ENCODE peak calls at places on chromosome 19, in six cellular contexts. Y is HepG2, V is GM23248, U is kidney, R is mesendoderm, J is endothelial cell of umbilical vein. W is an unnamed sample.

GRCh38 chr19:48061401-48062344 is 17.8 kb upstream of the CABP5 start:
- DNase-seq in Y (no peak), U (peak), J (no peak), V (no peak), R (peak), W (no peak)

GRCh38 chr19:34365463-34366401 is 736 bp downstream of the GPI start:
- DNase-seq in V (peak), Y (no peak), U (peak), J (peak), R (peak), W (peak)

GRCh38 chr19:55145241-55145640 is 3.8 kb downstream of the TNNT1 start:
- DNase-seq in R (no peak), Y (no peak), V (no peak), J (no peak), U (no peak), W (no peak)

GRCh38 chr19:16714702-16715294 is 4.8 kb upstream of the NWD1 start:
- DNase-seq in R (peak), Y (peak), J (peak), U (no peak), V (peak), W (peak)

GRCh38 chr19:7063339-7063738 is 4.9 kb upstream of the MBD3L3 start:
- DNase-seq in U (no peak), J (no peak), V (no peak), Y (no peak), R (no peak), W (no peak)

GRCh38 chr19:54660967-54661366 is 1.8 kb upstream of the LILRB4 start:
- DNase-seq in V (no peak), R (no peak), J (no peak), U (no peak), Y (no peak), W (no peak)

GRCh38 chr19:51341066-51341465 is 873 bp downstream of the VSIG10L start:
- DNase-seq in Y (no peak), J (no peak), R (no peak), U (peak), V (no peak), W (no peak)

GRCh38 chr19:42191855-42192254 is 25.6 kb downstream of the DEDD2 start:
- DNase-seq in V (peak), Y (peak), R (no peak), J (no peak), U (no peak), W (peak)

GRCh38 chr19:55133639-55134444 is 15.2 kb downstream of the TNNT1 start:
- DNase-seq in Y (no peak), V (no peak), J (no peak), R (no peak), U (no peak), W (no peak)

GRCh38 chr19:45976180-45976579 is 2.5 kb upstream of the NOVA2 start:
- DNase-seq in R (no peak), J (no peak), V (peak), U (no peak), Y (no peak), W (no peak)

GRCh38 chr19:50928841-50929240 is 17.6 kb upstream of the KLK4 start:
- DNase-seq in U (no peak), Y (no peak), J (no peak), V (no peak), R (peak), W (no peak)

GRCh38 chr19:48444129-48444932 is 1.5 kb upstream of the GRWD1 start:
- DNase-seq in J (no peak), V (no peak), Y (no peak), R (no peak), U (no peak), W (peak)

GRCh38 chr19:46353730-46354528 is 7.0 kb downstream of the PPP5C start:
- DNase-seq in U (no peak), J (no peak), R (no peak), V (no peak), Y (no peak), W (no peak)

GRCh38 chr19:58145849-58146248 is 4.7 kb downstream of the ZNF329 start:
- DNase-seq in Y (no peak), U (no peak), V (no peak), R (no peak), J (no peak), W (no peak)

GRCh38 chr19:55802281-55802680 is 29.5 kb downstream of the NLRP11 start:
- DNase-seq in J (no peak), R (no peak), V (no peak), Y (no peak), U (no peak), W (no peak)

GRCh38 chr19:43700368-43701015 is 15.4 kb upstream of the IRGC start:
- DNase-seq in U (no peak), V (peak), R (peak), Y (no peak), J (peak), W (peak)

GRCh38 chr19:38792250-38793111 is 3.5 kb downstream of the LGALS7B start:
- DNase-seq in J (no peak), Y (no peak), U (peak), R (peak), V (peak), W (peak)

GRCh38 chr19:2542341-2543069 is 66.6 kb downstream of the GADD45B start:
- DNase-seq in R (peak), Y (peak), V (no peak), U (peak), J (peak), W (no peak)

GRCh38 chr19:45506991-45507863 is at the start of gene VASP:
- DNase-seq in Y (peak), U (peak), V (peak), R (peak), J (peak), W (peak)

GRCh38 chr19:30228726-30229523 is 143.3 kb upstream of the ZNF536 start:
- DNase-seq in J (no peak), R (peak), V (peak), U (no peak), Y (no peak), W (peak)
- H3K4me3 ChIP-seq in J (no peak), R (peak), V (peak), U (no peak), Y (peak), W (peak)

GRCh38 chr19:10217085-10217484 is 14.0 kb downstream of the S1PR2 start:
- DNase-seq in Y (no peak), V (no peak), U (no peak), R (no peak), J (no peak), W (no peak)

GRCh38 chr19:10222201-10222890 is 8.8 kb downstream of the S1PR2 start:
- DNase-seq in J (no peak), Y (no peak), R (no peak), V (no peak), U (no peak), W (no peak)

GRCh38 chr19:10219678-10220077 is 11.5 kb downstream of the S1PR2 start:
- DNase-seq in V (peak), J (no peak), R (peak), U (no peak), Y (peak), W (peak)

GRCh38 chr19:10223488-10224213 is 7.5 kb downstream of the S1PR2 start:
- DNase-seq in R (no peak), J (no peak), Y (no peak), V (no peak), U (no peak), W (no peak)

GRCh38 chr19:10220695-10221094 is 10.4 kb downstream of the S1PR2 start:
- DNase-seq in J (no peak), V (no peak), R (no peak), Y (no peak), U (no peak), W (no peak)
- H3K9ac ChIP-seq in J (no peak), V (no peak), R (no peak), Y (no peak), U (no peak), W (no peak)

GRCh38 chr19:40600086-40600917 is 867 bp upstream of the LTBP4 start:
- DNase-seq in R (no peak), V (no peak), U (peak), Y (no peak), J (no peak), W (no peak)
- H3K4me3 ChIP-seq in R (no peak), V (no peak), U (no peak), Y (no peak), J (no peak), W (no peak)

GRCh38 chr19:40599331-40600085 is 1.7 kb upstream of the LTBP4 start:
- DNase-seq in J (no peak), V (no peak), R (no peak), U (peak), Y (no peak), W (no peak)
- H3K9ac ChIP-seq in J (no peak), V (no peak), R (peak), U (no peak), Y (no peak), W (no peak)

DNA sequence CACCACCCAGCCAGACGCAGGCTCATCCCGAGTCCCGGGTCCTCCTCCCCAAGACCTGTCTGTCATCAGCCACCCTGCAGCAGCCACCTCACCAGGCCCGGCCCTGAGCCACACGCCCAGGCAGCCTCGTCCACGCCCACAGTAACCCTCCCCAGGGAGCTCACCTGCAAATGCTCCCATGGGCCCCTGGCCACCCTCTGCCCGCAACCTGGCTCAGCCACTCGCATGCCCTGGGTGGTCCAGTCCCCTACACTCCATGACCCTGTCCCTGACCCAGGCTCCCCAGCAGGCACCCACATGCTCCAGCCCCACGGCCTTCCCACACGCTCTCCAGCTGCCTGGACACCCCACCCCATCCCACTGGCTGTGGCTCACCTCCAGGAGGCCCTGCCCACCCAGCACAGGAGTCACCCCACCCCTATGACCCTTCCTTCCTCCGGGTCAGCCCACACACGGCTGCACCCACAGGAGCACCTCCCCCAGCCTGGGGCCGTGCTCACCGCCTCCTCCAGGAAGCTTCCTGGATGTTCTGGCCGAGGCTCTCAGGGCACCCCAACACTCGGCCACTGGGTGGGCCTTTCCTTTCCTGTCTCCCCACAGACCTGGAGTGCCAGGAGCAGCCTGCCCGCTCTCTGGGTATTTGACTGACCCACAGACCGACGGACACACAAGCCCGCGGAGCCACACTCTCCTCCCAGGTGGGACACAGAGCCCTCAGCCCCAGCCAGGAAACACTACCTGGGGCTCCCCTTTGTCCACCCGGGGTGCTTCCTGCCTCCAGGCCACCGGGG is 3.6 kb downstream of the TMEM259 start:
- DNase-seq in R (no peak), Y (no peak), J (no peak), V (no peak), U (peak), W (no peak)
- H3K4me3 ChIP-seq in R (no peak), Y (peak), J (no peak), V (peak), U (no peak), W (peak)

DNA sequence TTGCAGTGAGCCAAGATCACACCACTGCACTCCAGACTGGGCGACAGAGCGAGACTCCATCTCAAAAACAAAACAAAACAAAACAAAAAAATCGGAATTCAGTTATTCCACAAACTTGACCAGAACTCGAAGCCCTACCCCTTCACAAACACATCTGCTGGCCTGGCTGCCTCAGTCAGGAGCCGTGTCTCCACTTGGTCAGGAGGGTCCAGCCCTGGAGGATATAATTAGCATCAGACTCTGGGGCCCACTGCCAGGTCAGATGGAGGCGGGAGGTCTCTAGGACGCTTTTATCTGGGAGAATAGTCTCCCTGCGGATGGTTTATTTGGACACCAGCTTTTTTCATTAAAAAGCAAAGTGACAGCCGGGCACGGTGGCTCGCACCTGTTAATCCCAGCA is 8.0 kb downstream of the ELL start:
- DNase-seq in U (no peak), Y (no peak), J (no peak), R (no peak), V (peak), W (no peak)
- H3K9ac ChIP-seq in U (no peak), Y (no peak), J (no peak), R (no peak), V (peak), W (no peak)

DNA sequence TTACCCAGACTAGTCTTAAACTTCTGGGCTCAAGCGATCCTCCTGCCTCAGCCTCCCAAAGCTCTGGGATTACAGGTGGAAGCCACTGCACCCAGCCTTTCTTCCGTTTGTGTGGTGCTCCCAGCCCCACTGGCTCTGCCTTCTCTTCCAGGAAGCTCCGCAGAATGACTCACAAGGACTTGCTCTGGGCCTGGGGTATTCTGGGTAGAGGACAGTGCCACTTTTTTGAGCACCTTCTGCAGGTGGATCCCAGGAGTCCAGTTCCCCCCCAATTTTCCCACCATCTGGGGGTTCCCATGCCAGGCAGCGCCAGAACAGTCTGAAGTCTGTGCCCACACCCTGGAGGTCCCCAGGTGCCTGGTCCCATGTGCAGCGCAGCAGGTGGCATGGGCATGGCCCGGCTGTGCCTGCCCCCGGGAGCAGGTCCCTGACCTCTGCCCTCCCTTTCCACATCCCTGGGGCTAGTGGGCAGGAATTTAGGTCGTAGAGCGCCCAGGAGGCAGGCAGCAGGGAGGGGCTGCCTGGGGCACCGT is 1.6 kb downstream of the REEP6 start:
- DNase-seq in J (no peak), R (no peak), V (peak), Y (no peak), U (peak), W (no peak)
- H3K4me3 ChIP-seq in J (no peak), R (no peak), V (no peak), Y (peak), U (no peak), W (no peak)

DNA sequence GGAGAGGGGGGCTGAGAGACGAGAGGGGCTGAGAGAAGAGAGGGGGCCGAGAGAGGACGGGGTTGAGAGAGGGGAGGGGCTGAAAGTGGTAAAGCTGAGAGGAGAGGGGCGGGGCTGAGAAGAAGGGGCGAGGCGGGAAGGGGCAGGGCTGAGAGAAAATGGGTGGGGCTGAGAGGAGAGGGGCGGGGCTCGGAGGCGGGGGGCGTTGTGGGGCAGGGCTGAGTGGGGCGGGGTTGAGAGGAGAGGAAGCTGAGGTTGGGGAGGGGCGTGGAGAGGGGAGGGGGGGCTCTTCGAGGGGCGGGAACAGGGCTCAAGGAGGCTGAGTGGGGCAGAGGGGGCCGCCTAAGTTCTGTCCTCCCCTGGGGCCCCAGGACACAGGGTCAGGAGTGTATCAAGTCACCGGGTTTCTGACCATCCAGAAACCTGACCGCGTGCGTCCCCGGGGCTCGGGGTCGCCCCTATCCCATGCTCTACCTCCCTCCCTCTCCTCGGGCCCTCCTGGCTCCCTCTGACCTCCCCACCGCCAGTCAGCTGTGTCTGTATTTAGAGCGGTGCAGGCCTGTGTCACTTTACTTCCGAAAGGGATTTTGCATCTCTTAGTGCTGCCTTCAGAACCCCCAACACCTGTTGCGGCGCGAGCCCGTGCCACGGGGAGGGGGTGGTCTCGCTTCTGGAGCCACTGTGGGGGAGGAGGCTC is 38.6 kb upstream of the SEMA6B start:
- DNase-seq in U (peak), J (no peak), R (peak), V (peak), Y (no peak), W (peak)
- H3K9ac ChIP-seq in U (no peak), J (no peak), R (peak), V (no peak), Y (no peak), W (no peak)

GRCh38 chr19:5238700-5239099 is 101.9 kb downstream of the PTPRS start:
- DNase-seq in R (peak), Y (no peak), U (no peak), V (no peak), J (no peak), W (no peak)
- H3K4me3 ChIP-seq in R (no peak), Y (no peak), U (no peak), V (no peak), J (no peak), W (no peak)

DNA sequence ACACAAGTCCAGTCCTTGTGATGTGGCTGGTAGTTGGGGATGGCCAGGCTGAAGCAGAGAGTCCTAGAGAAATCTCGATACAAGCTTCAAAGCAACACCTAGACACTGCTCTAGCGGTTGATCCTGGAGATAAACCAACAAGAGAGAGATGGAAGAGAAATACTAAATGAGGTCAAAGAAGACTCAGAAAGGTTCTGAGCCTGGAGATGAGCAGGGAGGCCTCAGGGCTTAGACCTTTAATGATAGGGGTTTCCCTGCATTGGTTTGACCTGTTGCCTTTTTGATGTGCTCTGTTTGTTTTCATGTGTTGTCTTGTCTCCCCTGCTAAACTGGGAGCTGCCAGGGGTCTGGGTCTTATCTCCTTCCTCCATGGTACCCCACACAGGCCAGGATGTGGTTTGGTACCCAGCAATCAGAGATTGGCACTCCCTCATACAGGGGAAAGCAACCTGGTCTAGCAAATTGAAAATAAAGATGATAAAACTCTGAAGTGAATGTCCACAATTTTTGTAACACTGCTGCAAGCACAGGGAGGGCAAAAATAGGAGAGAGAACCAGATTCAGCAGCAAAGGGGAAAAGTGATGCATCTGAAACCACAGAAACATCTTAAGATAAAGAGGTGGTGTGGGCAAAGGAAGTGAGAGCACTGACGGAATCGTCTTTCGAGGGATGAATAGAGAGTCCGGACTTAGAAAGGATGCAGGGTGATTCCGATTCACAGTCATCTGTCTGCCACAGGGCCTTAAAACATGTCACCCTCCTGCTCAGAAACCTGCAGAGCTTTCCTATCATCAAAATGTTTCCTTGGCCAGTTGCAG is 3.4 kb downstream of the FFAR2 start:
- DNase-seq in Y (no peak), V (no peak), U (no peak), J (no peak), R (no peak), W (no peak)
- H3K9ac ChIP-seq in Y (no peak), V (no peak), U (no peak), J (no peak), R (no peak), W (no peak)

W was measured in adipocyte.